ENCODE peak calls at places on chromosomes 11 and 22, in six cellular contexts. One of them, this sample, is unnamed.

GRCh38 chr11:125987066-125987641 is 41.3 kb downstream of the VSIG10L2 start:
- DNase-seq in EH: no peak
- DNase-seq in iris pigment epithelial cell: no peak
- DNase-seq in non-pigmented ciliary epithelial cell: no peak
- DNase-seq in GM12865: no peak
- DNase-seq in germinal center: no peak
- DNase-seq in this sample: no peak

GRCh38 chr11:104033134-104033533 is 3.3 kb upstream of the DDI1 start:
- DNase-seq in GM12865: no peak
- DNase-seq in EH: peak
- DNase-seq in germinal center: no peak
- DNase-seq in non-pigmented ciliary epithelial cell: peak
- DNase-seq in iris pigment epithelial cell: peak
- DNase-seq in this sample: no peak

GRCh38 chr11:78070606-78071005 is 6.9 kb downstream of the THRSP start:
- DNase-seq in germinal center: no peak
- DNase-seq in iris pigment epithelial cell: no peak
- DNase-seq in EH: peak
- DNase-seq in GM12865: no peak
- DNase-seq in non-pigmented ciliary epithelial cell: no peak
- DNase-seq in this sample: no peak

GRCh38 chr22:40258463-40259046 is 80.8 kb downstream of the TNRC6B start:
- DNase-seq in non-pigmented ciliary epithelial cell: no peak
- DNase-seq in iris pigment epithelial cell: peak
- DNase-seq in germinal center: no peak
- DNase-seq in EH: peak
- DNase-seq in GM12865: no peak
- DNase-seq in this sample: no peak

GRCh38 chr22:42399315-42400271 is 32.6 kb downstream of the NFAM1 start:
- DNase-seq in GM12865: no peak
- DNase-seq in iris pigment epithelial cell: no peak
- DNase-seq in germinal center: no peak
- DNase-seq in EH: peak
- DNase-seq in non-pigmented ciliary epithelial cell: no peak
- DNase-seq in this sample: no peak

GRCh38 chr11:128575956-128576340 is 11.4 kb downstream of the ETS1 start:
- DNase-seq in EH: peak
- DNase-seq in non-pigmented ciliary epithelial cell: no peak
- DNase-seq in iris pigment epithelial cell: peak
- DNase-seq in GM12865: no peak
- DNase-seq in germinal center: no peak
- DNase-seq in this sample: no peak

GRCh38 chr22:26471522-26471921 is 12.1 kb downstream of the HPS4 start:
- DNase-seq in germinal center: no peak
- DNase-seq in GM12865: no peak
- DNase-seq in non-pigmented ciliary epithelial cell: peak
- DNase-seq in EH: peak
- DNase-seq in iris pigment epithelial cell: peak
- DNase-seq in this sample: no peak

GRCh38 chr11:131486100-131486499 is 115.7 kb downstream of the NTM start:
- DNase-seq in iris pigment epithelial cell: peak
- DNase-seq in EH: peak
- DNase-seq in germinal center: no peak
- DNase-seq in non-pigmented ciliary epithelial cell: no peak
- DNase-seq in GM12865: no peak
- DNase-seq in this sample: peak

GRCh38 chr11:269146-269890 is 8.9 kb upstream of the NLRP6 start:
- DNase-seq in non-pigmented ciliary epithelial cell: no peak
- DNase-seq in iris pigment epithelial cell: peak
- DNase-seq in EH: no peak
- DNase-seq in GM12865: peak
- DNase-seq in germinal center: peak
- DNase-seq in this sample: no peak

GRCh38 chr11:33835143-33835878 is 56.6 kb downstream of the LMO2 start:
- DNase-seq in EH: peak
- DNase-seq in iris pigment epithelial cell: peak
- DNase-seq in germinal center: no peak
- DNase-seq in GM12865: peak
- DNase-seq in non-pigmented ciliary epithelial cell: peak
- DNase-seq in this sample: no peak

GRCh38 chr11:133595998-133596590 is 63.8 kb upstream of the OPCML start:
- DNase-seq in iris pigment epithelial cell: no peak
- DNase-seq in GM12865: no peak
- DNase-seq in germinal center: no peak
- DNase-seq in EH: no peak
- DNase-seq in non-pigmented ciliary epithelial cell: no peak
- DNase-seq in this sample: no peak

GRCh38 chr11:16964501-16964900 is 49.7 kb downstream of the PLEKHA7 start:
- DNase-seq in iris pigment epithelial cell: no peak
- DNase-seq in EH: no peak
- DNase-seq in non-pigmented ciliary epithelial cell: no peak
- DNase-seq in germinal center: no peak
- DNase-seq in GM12865: no peak
- DNase-seq in this sample: no peak

GRCh38 chr22:49676230-49676629 is 151.4 kb downstream of the BRD1 start:
- DNase-seq in non-pigmented ciliary epithelial cell: no peak
- DNase-seq in germinal center: no peak
- DNase-seq in GM12865: no peak
- DNase-seq in iris pigment epithelial cell: no peak
- DNase-seq in EH: no peak
- DNase-seq in this sample: no peak

GRCh38 chr22:37747715-37748100 is 50.9 kb downstream of the TRIOBP start:
- DNase-seq in iris pigment epithelial cell: no peak
- DNase-seq in germinal center: no peak
- DNase-seq in GM12865: no peak
- DNase-seq in EH: peak
- DNase-seq in non-pigmented ciliary epithelial cell: no peak
- DNase-seq in this sample: no peak

GRCh38 chr22:50002791-50003190 is 9.8 kb downstream of the IL17REL start:
- DNase-seq in GM12865: no peak
- DNase-seq in germinal center: no peak
- DNase-seq in iris pigment epithelial cell: no peak
- DNase-seq in non-pigmented ciliary epithelial cell: no peak
- DNase-seq in EH: peak
- DNase-seq in this sample: no peak

GRCh38 chr22:17222503-17222902 is 3.3 kb upstream of the ADA2 start:
- DNase-seq in non-pigmented ciliary epithelial cell: no peak
- DNase-seq in EH: no peak
- DNase-seq in germinal center: no peak
- DNase-seq in iris pigment epithelial cell: no peak
- DNase-seq in GM12865: no peak
- DNase-seq in this sample: no peak

GRCh38 chr11:19512621-19513020 is 200.0 kb upstream of the NAV2 start:
- DNase-seq in iris pigment epithelial cell: no peak
- DNase-seq in germinal center: no peak
- DNase-seq in GM12865: no peak
- DNase-seq in EH: no peak
- DNase-seq in non-pigmented ciliary epithelial cell: no peak
- DNase-seq in this sample: no peak

GRCh38 chr11:19753451-19754041 is 40.9 kb downstream of the NAV2 start:
- DNase-seq in iris pigment epithelial cell: no peak
- DNase-seq in GM12865: no peak
- DNase-seq in non-pigmented ciliary epithelial cell: no peak
- DNase-seq in EH: peak
- DNase-seq in germinal center: no peak
- DNase-seq in this sample: no peak

GRCh38 chr22:35727436-35727835 is 9.8 kb downstream of the APOL5 start:
- DNase-seq in GM12865: no peak
- DNase-seq in germinal center: no peak
- DNase-seq in iris pigment epithelial cell: no peak
- DNase-seq in non-pigmented ciliary epithelial cell: no peak
- DNase-seq in EH: no peak
- DNase-seq in this sample: no peak

GRCh38 chr11:111840143-111840542 is 31.2 kb downstream of the ALG9 start:
- DNase-seq in non-pigmented ciliary epithelial cell: no peak
- DNase-seq in iris pigment epithelial cell: peak
- DNase-seq in EH: peak
- DNase-seq in germinal center: no peak
- DNase-seq in GM12865: no peak
- DNase-seq in this sample: no peak

GRCh38 chr11:12276356-12276755 is 101.0 kb upstream of the PARVA start:
- DNase-seq in EH: no peak
- DNase-seq in GM12865: no peak
- DNase-seq in non-pigmented ciliary epithelial cell: no peak
- DNase-seq in germinal center: no peak
- DNase-seq in iris pigment epithelial cell: no peak
- DNase-seq in this sample: no peak

GRCh38 chr22:50481045-50481439 is 301 bp upstream of the ADM2 start:
- DNase-seq in EH: no peak
- DNase-seq in non-pigmented ciliary epithelial cell: no peak
- DNase-seq in iris pigment epithelial cell: no peak
- DNase-seq in germinal center: no peak
- DNase-seq in GM12865: no peak
- DNase-seq in this sample: no peak

GRCh38 chr11:111561801-111562325 is 21.3 kb downstream of the LAYN start:
- DNase-seq in non-pigmented ciliary epithelial cell: peak
- DNase-seq in germinal center: no peak
- DNase-seq in GM12865: no peak
- DNase-seq in iris pigment epithelial cell: peak
- DNase-seq in EH: peak
- DNase-seq in this sample: no peak

GRCh38 chr11:69632900-69633299 is 8.1 kb upstream of the CCND1 start:
- DNase-seq in EH: no peak
- DNase-seq in iris pigment epithelial cell: no peak
- DNase-seq in germinal center: no peak
- DNase-seq in non-pigmented ciliary epithelial cell: no peak
- DNase-seq in GM12865: no peak
- DNase-seq in this sample: no peak

GRCh38 chr11:96015911-96016565 is 92.1 kb upstream of the MTMR2 start:
- DNase-seq in iris pigment epithelial cell: no peak
- DNase-seq in non-pigmented ciliary epithelial cell: no peak
- DNase-seq in EH: peak
- DNase-seq in GM12865: no peak
- DNase-seq in germinal center: no peak
- DNase-seq in this sample: no peak

GRCh38 chr11:114211444-114212122 is 84.6 kb upstream of the NNMT start:
- DNase-seq in iris pigment epithelial cell: no peak
- DNase-seq in GM12865: no peak
- DNase-seq in germinal center: no peak
- DNase-seq in non-pigmented ciliary epithelial cell: no peak
- DNase-seq in EH: no peak
- DNase-seq in this sample: no peak

GRCh38 chr11:72433455-72434061 is 773 bp downstream of the CLPB start:
- DNase-seq in non-pigmented ciliary epithelial cell: no peak
- DNase-seq in iris pigment epithelial cell: no peak
- DNase-seq in germinal center: no peak
- DNase-seq in GM12865: no peak
- DNase-seq in EH: no peak
- DNase-seq in this sample: no peak

GRCh38 chr11:69312418-69313399 is 18.8 kb downstream of the MYEOV start:
- DNase-seq in iris pigment epithelial cell: no peak
- DNase-seq in germinal center: no peak
- DNase-seq in EH: no peak
- DNase-seq in GM12865: no peak
- DNase-seq in non-pigmented ciliary epithelial cell: no peak
- DNase-seq in this sample: no peak

GRCh38 chr11:14803846-14804245 is 88.2 kb downstream of the CYP2R1 start:
- DNase-seq in GM12865: no peak
- DNase-seq in germinal center: no peak
- DNase-seq in iris pigment epithelial cell: peak
- DNase-seq in non-pigmented ciliary epithelial cell: no peak
- DNase-seq in EH: no peak
- DNase-seq in this sample: no peak

GRCh38 chr11:60078021-60078420 is 10.4 kb upstream of the MS4A2 start:
- DNase-seq in GM12865: no peak
- DNase-seq in germinal center: no peak
- DNase-seq in EH: no peak
- DNase-seq in iris pigment epithelial cell: no peak
- DNase-seq in non-pigmented ciliary epithelial cell: no peak
- DNase-seq in this sample: no peak

GRCh38 chr11:77999446-77999845 is 5.0 kb upstream of the INTS4 start:
- DNase-seq in GM12865: no peak
- DNase-seq in germinal center: peak
- DNase-seq in EH: no peak
- DNase-seq in iris pigment epithelial cell: no peak
- DNase-seq in non-pigmented ciliary epithelial cell: no peak
- DNase-seq in this sample: no peak

This sample was measured in anterior cingulate cortex.